ENCODE peak calls at places on chromosomes 1 and 21, in six cellular contexts. R is kidney epithelial cell; J is CD8-positive, alpha-beta memory T cell; D is CD8-positive, alpha-beta T cell; N is hepatocyte; B is colonic mucosa. H is an unnamed sample. For H3K36me3, the result is how much of the 10 kb centered on the place peaks cover.

GRCh38 chr1:244391761-244392160 is 59.9 kb downstream of the ADSS2 start:
- DNase-seq in R (peak), J (no peak), D (no peak), N (peak), B (no peak), H (no peak)

GRCh38 chr1:94120983-94121382 is at the start of gene ABCA4:
- DNase-seq in R (no peak), J (no peak), D (no peak), N (no peak), B (no peak), H (no peak)

GRCh38 chr1:154943649-154944421 is 7.3 kb upstream of the PMVK start:
- DNase-seq in R (no peak), J (no peak), D (no peak), N (peak), B (peak), H (no peak)

GRCh38 chr1:12604114-12604874 is 13.7 kb downstream of the DHRS3 start:
- DNase-seq in R (peak), J (peak), D (peak), N (peak), B (peak), H (peak)

GRCh38 chr1:156420209-156421061 is 51.4 kb downstream of the RHBG start:
- DNase-seq in R (no peak), J (peak), D (no peak), N (no peak), B (no peak), H (no peak)

GRCh38 chr1:56543783-56544612 is 35.4 kb downstream of the PLPP3 start:
- DNase-seq in R (no peak), J (no peak), D (no peak), N (no peak), B (no peak), H (no peak)

GRCh38 chr1:33918368-33918767 is 54.5 kb downstream of the HMGB4 start:
- DNase-seq in R (no peak), J (no peak), D (no peak), N (no peak), B (no peak), H (no peak)

GRCh38 chr1:72435025-72435424 is 152.7 kb upstream of the NEGR1 start:
- DNase-seq in R (peak), J (no peak), D (no peak), N (no peak), B (no peak), H (no peak)

DNA sequence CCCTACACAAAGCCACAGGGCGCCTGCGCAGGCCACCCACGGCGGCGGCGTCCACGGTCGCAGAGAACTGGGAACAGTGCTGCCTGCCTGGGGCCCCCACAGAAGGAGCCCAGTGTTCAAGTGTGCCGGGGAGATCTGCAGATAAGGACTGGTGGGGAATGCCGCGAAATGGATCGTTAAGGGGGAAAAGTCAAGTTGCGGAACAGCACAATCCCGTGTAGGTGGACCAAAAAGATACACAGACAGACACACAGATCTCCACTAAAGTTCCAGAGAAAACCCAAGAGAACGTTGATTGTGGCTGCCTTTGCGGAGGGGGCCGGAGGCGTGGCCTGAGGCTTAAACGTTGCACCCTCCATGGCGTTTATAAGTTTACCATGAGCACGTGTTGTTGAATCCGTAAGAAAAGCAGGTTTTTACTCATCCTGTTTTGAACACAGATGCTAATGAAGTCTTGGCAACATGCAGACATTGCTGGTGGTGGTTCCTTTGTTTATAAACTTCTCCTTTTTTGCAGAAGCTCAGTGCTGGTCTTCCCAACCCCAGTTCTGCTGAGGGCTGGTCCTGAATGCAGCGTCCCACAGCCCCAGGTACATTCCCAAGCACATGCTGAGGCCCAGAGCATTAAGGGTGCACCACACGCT is 4.1 kb downstream of the SPATC1L start:
- DNase-seq in R (no peak), J (no peak), D (no peak), N (no peak), B (peak), H (no peak)
- H3K36me3 ChIP-seq in R (under half), J (under half), D (under half), N (under half), B (under half), H (under half)

GRCh38 chr1:1318131-1318652 is 6.3 kb downstream of the INTS11 start:
- DNase-seq in R (peak), J (no peak), D (no peak), N (peak), B (peak), H (peak)
- H3K36me3 ChIP-seq in R (under half), J (under half), D (under half), N (under half), B (under half), H (half or more)

DNA sequence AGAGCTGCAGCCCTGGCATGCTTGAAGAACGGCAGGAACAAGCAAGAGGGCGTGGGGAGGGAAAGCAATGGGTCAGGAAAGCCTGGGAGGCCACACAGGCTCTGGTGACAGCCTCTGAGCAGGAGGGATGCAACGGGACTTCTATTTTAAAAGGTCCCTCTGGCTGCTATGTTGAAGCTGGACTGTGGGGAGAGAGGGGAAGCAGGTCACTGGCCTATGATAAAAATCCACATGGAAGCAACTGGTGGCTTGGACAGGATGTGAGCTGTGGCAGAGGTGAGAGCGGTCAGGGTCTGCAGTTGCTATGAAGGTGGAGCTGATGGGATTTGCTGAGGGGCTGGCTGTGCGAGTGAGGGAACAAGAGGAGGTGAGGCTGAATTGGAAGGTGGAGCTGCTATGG is 11.2 kb downstream of the PADI1 start:
- DNase-seq in R (no peak), J (no peak), D (no peak), N (no peak), B (no peak), H (no peak)
- H3K36me3 ChIP-seq in R (under half), J (under half), D (under half), N (under half), B (under half), H (under half)

GRCh38 chr1:40743860-40744259 is 39.7 kb upstream of the KCNQ4 start:
- DNase-seq in R (no peak), J (no peak), D (no peak), N (no peak), B (no peak), H (no peak)
- H3K36me3 ChIP-seq in R (under half), J (under half), D (under half), N (under half), B (under half), H (under half)

GRCh38 chr21:30642564-30642963 is at the start of gene KRTAP20-3:
- DNase-seq in R (no peak), J (no peak), D (no peak), N (no peak), B (no peak), H (no peak)

DNA sequence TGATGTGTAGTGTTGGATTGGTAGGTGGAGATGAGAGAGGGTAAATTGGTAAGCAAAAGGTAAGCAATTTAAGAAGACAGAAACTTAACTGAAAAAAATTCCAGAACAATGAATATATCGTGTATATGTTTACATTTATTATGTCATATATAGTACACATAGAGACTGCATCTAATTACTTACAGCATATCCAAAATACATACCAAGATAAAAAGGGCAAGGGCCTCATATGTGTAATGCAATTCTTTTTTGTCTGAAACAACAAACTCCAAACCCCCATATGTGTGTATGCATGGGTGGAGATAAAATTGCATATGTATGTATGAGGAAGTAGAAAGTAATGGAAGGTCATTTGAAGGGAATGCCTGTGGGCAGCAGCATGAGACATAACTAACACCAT is 4.2 kb downstream of the KRTAP20-3 start:
- DNase-seq in R (no peak), J (no peak), D (no peak), N (no peak), B (no peak), H (no peak)
- H3K36me3 ChIP-seq in R (under half), J (under half), D (under half), N (under half), B (under half), H (under half)

GRCh38 chr1:37840711-37841110 is 18.7 kb downstream of the MTF1 start:
- DNase-seq in R (no peak), J (no peak), D (no peak), N (no peak), B (no peak), H (no peak)
- H3K36me3 ChIP-seq in R (under half), J (under half), D (under half), N (under half), B (under half), H (under half)

DNA sequence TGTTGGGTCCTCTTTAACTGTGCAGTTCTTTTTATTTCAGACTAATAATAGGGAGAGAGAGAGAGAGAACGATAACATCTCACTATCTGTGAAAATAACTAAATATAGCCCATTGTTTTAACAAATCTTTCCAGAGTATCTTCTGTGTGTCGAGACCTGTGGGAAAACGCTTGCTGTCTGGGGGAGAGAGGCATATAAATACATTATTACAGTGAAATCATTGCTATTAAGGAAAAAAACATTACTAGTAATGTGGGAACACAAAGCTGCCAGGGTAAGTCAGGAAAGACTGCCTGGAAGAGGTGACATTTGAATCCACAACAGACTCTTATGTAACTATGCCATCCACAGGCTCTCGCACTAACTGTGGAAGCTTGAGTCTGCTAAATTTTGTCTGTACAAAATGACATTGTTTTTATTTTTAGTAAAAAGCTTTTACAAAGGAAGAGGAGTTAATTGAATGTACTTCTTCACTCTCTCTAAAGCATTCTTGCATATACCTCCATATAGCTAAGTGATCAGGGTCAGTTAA is 59.8 kb upstream of the PGD start:
- DNase-seq in R (no peak), J (no peak), D (no peak), N (no peak), B (no peak), H (no peak)
- H3K36me3 ChIP-seq in R (under half), J (under half), D (under half), N (under half), B (under half), H (half or more)

DNA sequence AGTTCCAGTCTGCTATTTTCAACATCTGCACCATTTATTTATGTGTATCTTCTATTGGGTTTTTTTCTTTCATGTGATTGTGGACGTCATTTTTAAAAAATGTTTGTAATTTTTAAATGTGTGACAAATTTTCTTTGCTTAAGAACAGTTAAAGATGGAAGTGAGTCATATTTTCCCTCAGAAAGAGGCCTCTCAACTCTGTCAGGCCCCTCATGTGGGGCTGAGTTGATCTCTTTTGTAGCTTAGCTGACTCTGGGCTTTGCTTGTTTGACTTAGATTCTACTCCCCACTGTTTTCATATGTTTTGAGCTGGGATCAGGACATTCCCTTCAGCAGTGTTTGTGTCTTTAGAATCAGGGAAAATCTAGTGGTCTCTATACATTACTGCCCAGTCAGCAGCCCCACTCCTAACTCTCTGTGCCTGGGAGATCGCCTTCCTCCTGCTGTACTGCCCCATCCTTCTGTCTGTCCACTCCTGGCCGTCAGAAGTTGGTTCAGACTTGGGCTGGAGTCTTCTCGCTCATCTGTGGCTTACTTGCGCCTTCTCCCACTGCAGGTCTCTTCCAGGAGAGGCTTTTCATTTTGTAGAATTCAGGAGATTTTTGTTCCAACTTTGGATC is 137.4 kb downstream of the DYRK1A start:
- DNase-seq in R (no peak), J (no peak), D (no peak), N (peak), B (no peak), H (no peak)
- H3K36me3 ChIP-seq in R (under half), J (under half), D (under half), N (under half), B (under half), H (half or more)

GRCh38 chr1:153933420-153933819 is 10.6 kb upstream of the GATAD2B start:
- DNase-seq in R (no peak), J (no peak), D (no peak), N (no peak), B (no peak), H (peak)
- H3K36me3 ChIP-seq in R (under half), J (half or more), D (half or more), N (under half), B (under half), H (half or more)

GRCh38 chr1:28272215-28272852 is 13.0 kb downstream of the SESN2 start:
- DNase-seq in R (no peak), J (no peak), D (no peak), N (no peak), B (no peak), H (no peak)
- H3K36me3 ChIP-seq in R (under half), J (under half), D (under half), N (under half), B (under half), H (half or more)

H was measured in tibial artery.